ENCODE peak calls at places on chromosome 7, in eight cellular contexts. D is left ventricle myocardium inferior; B is anterior cingulate cortex; J is LoVo; W is glutamatergic neuron; E is ovary; O is stimulated activated CD8-positive, alpha-beta memory T cell treated with anti-CD3 and anti-CD28 coated beads, Interleukin-7, amount 100 ng/mL, for 4 hours; N is effector memory CD4-positive, alpha-beta T cell. S is an unnamed sample.

GRCh38 chr7:95569720-95570119 is 26.6 kb downstream of the PDK4 start:
- DNase-seq in W (no peak), E (no peak), B (no peak), N (no peak), O (no peak), D (no peak), J (no peak), S (no peak)

GRCh38 chr7:12074889-12075288 is 136.2 kb upstream of the TMEM106B start:
- DNase-seq in W (no peak), B (no peak), N (no peak), J (peak; percentile 22), O (no peak), D (no peak), E (no peak), S (no peak)

GRCh38 chr7:44678468-44679179 is 70.0 kb upstream of the ZMIZ2 start:
- DNase-seq in N (no peak), B (no peak), O (no peak), D (peak; percentile 65), E (no peak), W (no peak), J (no peak), S (peak; percentile 50)

GRCh38 chr7:132815130-132815529 is 238.9 kb upstream of the PLXNA4 start:
- DNase-seq in J (no peak), E (no peak), W (no peak), D (no peak), N (no peak), O (no peak), B (no peak), S (no peak)

GRCh38 chr7:54546081-54546985 is 4.2 kb downstream of the VSTM2A start:
- DNase-seq in N (no peak), E (no peak), O (no peak), D (no peak), J (no peak), B (peak; percentile 21), W (peak; percentile 82), S (no peak)

GRCh38 chr7:47291461-47292051 is 290.4 kb downstream of the TNS3 start:
- DNase-seq in J (peak; percentile 41), E (no peak), B (no peak), W (no peak), D (no peak), O (no peak), N (no peak), S (no peak)

GRCh38 chr7:130021105-130021834 is 29.9 kb downstream of the ZC3HC1 start:
- DNase-seq in J (no peak), W (no peak), N (no peak), D (peak; percentile 35), B (peak; percentile 20), O (no peak), E (no peak), S (peak; percentile 23)

GRCh38 chr7:50577569-50577968 is 12.4 kb upstream of the DDC start:
- DNase-seq in E (no peak), W (no peak), N (no peak), O (no peak), D (no peak), B (no peak), J (no peak), S (no peak)

GRCh38 chr7:134678115-134678514 is 31.5 kb downstream of the BPGM start:
- DNase-seq in W (no peak), B (no peak), N (no peak), J (no peak), E (no peak), O (no peak), D (no peak), S (no peak)

GRCh38 chr7:55265836-55266235 is 99.3 kb upstream of the LANCL2 start:
- DNase-seq in D (no peak), O (no peak), N (no peak), J (no peak), W (no peak), B (no peak), E (no peak), S (no peak)

GRCh38 chr7:45001138-45001694 is 1.2 kb downstream of the CCM2 start:
- DNase-seq in B (no peak), W (peak; percentile 40), D (no peak), N (peak; percentile 65), J (no peak), O (peak; percentile 55), E (no peak), S (no peak)

GRCh38 chr7:94401411-94401810 is 6.7 kb downstream of the COL1A2 start:
- DNase-seq in N (no peak), D (no peak), J (no peak), W (no peak), E (no peak), B (no peak), O (no peak), S (no peak)

GRCh38 chr7:77989981-77990566 is 191.5 kb downstream of the PHTF2 start:
- DNase-seq in D (no peak), O (no peak), E (no peak), N (no peak), W (peak; percentile 25), J (peak; percentile 46), B (no peak), S (peak; percentile 1)

GRCh38 chr7:4683043-4683883 is 1.2 kb downstream of the FOXK1 start:
- DNase-seq in E (peak; percentile 56), B (no peak), W (peak; percentile 24), N (no peak), D (peak; percentile 43), O (no peak), J (peak; percentile 16), S (no peak)

GRCh38 chr7:18829518-18830252 is 287.8 kb downstream of the TWIST1 start:
- DNase-seq in N (no peak), J (no peak), B (no peak), E (no peak), W (no peak), D (no peak), O (no peak), S (no peak)

GRCh38 chr7:43485580-43485979 is 97.3 kb upstream of the STK17A start:
- DNase-seq in D (no peak), O (no peak), B (no peak), E (no peak), W (no peak), N (no peak), J (no peak), S (no peak)